ENCODE peak calls at places on chromosome 1, in five cellular contexts. One of them, this sample, is unnamed.

GRCh38 chr1:222028151-222028550 is 286.3 kb upstream of the DUSP10 start:
- DNase-seq in left lung: no peak
- DNase-seq in ascending aorta: no peak
- DNase-seq in GM12865: no peak
- DNase-seq in fibroblast of mammary gland: no peak
- DNase-seq in this sample: no peak

GRCh38 chr1:229024528-229025119 is 246.3 kb upstream of the RAB4A start:
- DNase-seq in fibroblast of mammary gland: peak
- DNase-seq in GM12865: no peak
- DNase-seq in ascending aorta: peak
- DNase-seq in left lung: peak
- DNase-seq in this sample: peak

GRCh38 chr1:172515927-172516326 is 17.0 kb upstream of the SUCO start:
- DNase-seq in left lung: no peak
- DNase-seq in ascending aorta: no peak
- DNase-seq in fibroblast of mammary gland: no peak
- DNase-seq in GM12865: no peak
- DNase-seq in this sample: no peak

GRCh38 chr1:3699596-3699995 is 47.3 kb downstream of the TP73 start:
- DNase-seq in ascending aorta: no peak
- DNase-seq in fibroblast of mammary gland: no peak
- DNase-seq in left lung: no peak
- DNase-seq in GM12865: no peak
- DNase-seq in this sample: no peak

GRCh38 chr1:111720274-111720976 is 18.8 kb downstream of the INKA2 start:
- DNase-seq in fibroblast of mammary gland: no peak
- DNase-seq in GM12865: no peak
- DNase-seq in left lung: no peak
- DNase-seq in ascending aorta: no peak
- DNase-seq in this sample: peak

GRCh38 chr1:96521994-96522760 is 199.4 kb upstream of the PTBP2 start:
- DNase-seq in left lung: no peak
- DNase-seq in ascending aorta: no peak
- DNase-seq in GM12865: no peak
- DNase-seq in fibroblast of mammary gland: peak
- DNase-seq in this sample: peak

GRCh38 chr1:57986432-57986831 is 560.1 kb downstream of the OMA1 start:
- DNase-seq in fibroblast of mammary gland: no peak
- DNase-seq in ascending aorta: no peak
- DNase-seq in GM12865: peak
- DNase-seq in left lung: no peak
- DNase-seq in this sample: no peak

GRCh38 chr1:154847891-154848290 is 22.2 kb downstream of the KCNN3 start:
- DNase-seq in GM12865: no peak
- DNase-seq in ascending aorta: no peak
- DNase-seq in left lung: no peak
- DNase-seq in fibroblast of mammary gland: no peak
- DNase-seq in this sample: peak

GRCh38 chr1:74732960-74733615 is at the start of the genes CRYZ and TYW3:
- DNase-seq in ascending aorta: peak
- DNase-seq in fibroblast of mammary gland: peak
- DNase-seq in GM12865: peak
- DNase-seq in left lung: peak
- DNase-seq in this sample: peak

GRCh38 chr1:48107516-48107915 is 110.3 kb upstream of the TRABD2B start:
- DNase-seq in GM12865: peak
- DNase-seq in left lung: no peak
- DNase-seq in ascending aorta: no peak
- DNase-seq in fibroblast of mammary gland: no peak
- DNase-seq in this sample: no peak

GRCh38 chr1:53368314-53369033 is 40.6 kb upstream of the LRP8 start:
- DNase-seq in ascending aorta: no peak
- DNase-seq in GM12865: no peak
- DNase-seq in left lung: peak
- DNase-seq in fibroblast of mammary gland: no peak
- DNase-seq in this sample: no peak

GRCh38 chr1:66598670-66599069 is 64.7 kb downstream of the SGIP1 start:
- DNase-seq in fibroblast of mammary gland: peak
- DNase-seq in ascending aorta: no peak
- DNase-seq in GM12865: no peak
- DNase-seq in left lung: no peak
- DNase-seq in this sample: peak

GRCh38 chr1:110647254-110647891 is 27.4 kb downstream of the KCNA3 start:
- DNase-seq in left lung: no peak
- DNase-seq in ascending aorta: no peak
- DNase-seq in GM12865: no peak
- DNase-seq in fibroblast of mammary gland: peak
- DNase-seq in this sample: no peak

GRCh38 chr1:117045644-117046043 is 14.5 kb upstream of the TTF2 start:
- DNase-seq in ascending aorta: no peak
- DNase-seq in left lung: no peak
- DNase-seq in fibroblast of mammary gland: no peak
- DNase-seq in GM12865: no peak
- DNase-seq in this sample: no peak

GRCh38 chr1:180213401-180214177 is 16.5 kb upstream of the LHX4 start:
- DNase-seq in ascending aorta: no peak
- DNase-seq in fibroblast of mammary gland: peak
- DNase-seq in left lung: no peak
- DNase-seq in GM12865: peak
- DNase-seq in this sample: no peak

GRCh38 chr1:42923367-42924248 is 35.1 kb downstream of the SLC2A1 start:
- DNase-seq in ascending aorta: no peak
- DNase-seq in left lung: no peak
- DNase-seq in fibroblast of mammary gland: no peak
- DNase-seq in GM12865: no peak
- DNase-seq in this sample: no peak

GRCh38 chr1:21258331-21259134 is 31.7 kb downstream of the ECE1 start:
- DNase-seq in fibroblast of mammary gland: no peak
- DNase-seq in GM12865: no peak
- DNase-seq in ascending aorta: no peak
- DNase-seq in left lung: no peak
- DNase-seq in this sample: no peak

GRCh38 chr1:182699673-182700350 is 15.4 kb upstream of the RGS8 start:
- DNase-seq in fibroblast of mammary gland: no peak
- DNase-seq in left lung: no peak
- DNase-seq in GM12865: no peak
- DNase-seq in ascending aorta: no peak
- DNase-seq in this sample: no peak

GRCh38 chr1:170075186-170075585 is 691 bp upstream of the KIFAP3 start:
- DNase-seq in GM12865: no peak
- DNase-seq in fibroblast of mammary gland: no peak
- DNase-seq in left lung: no peak
- DNase-seq in ascending aorta: no peak
- DNase-seq in this sample: no peak

GRCh38 chr1:170071378-170071777 is 3.1 kb downstream of the KIFAP3 start:
- DNase-seq in GM12865: peak
- DNase-seq in fibroblast of mammary gland: no peak
- DNase-seq in ascending aorta: no peak
- DNase-seq in left lung: no peak
- DNase-seq in this sample: no peak

GRCh38 chr1:170076199-170076598 is 1.7 kb upstream of the KIFAP3 start:
- DNase-seq in left lung: no peak
- DNase-seq in fibroblast of mammary gland: no peak
- DNase-seq in ascending aorta: no peak
- DNase-seq in GM12865: no peak
- DNase-seq in this sample: no peak

GRCh38 chr1:170073893-170074249 is 624 bp downstream of the KIFAP3 start:
- DNase-seq in GM12865: no peak
- DNase-seq in fibroblast of mammary gland: no peak
- DNase-seq in left lung: no peak
- DNase-seq in ascending aorta: no peak
- DNase-seq in this sample: no peak

GRCh38 chr1:170074250-170075157 is at the start of gene KIFAP3:
- DNase-seq in left lung: peak
- DNase-seq in fibroblast of mammary gland: peak
- DNase-seq in ascending aorta: peak
- DNase-seq in GM12865: peak
- DNase-seq in this sample: peak
- TF ChIP-seq CTCF in left lung: peak
- TF ChIP-seq CTCF in fibroblast of mammary gland: peak
- TF ChIP-seq CTCF in ascending aorta: peak
- TF ChIP-seq CTCF in GM12865: peak
- TF ChIP-seq CTCF in this sample: peak

GRCh38 chr1:220990417-220991337 is 111.4 kb downstream of the HLX start:
- DNase-seq in ascending aorta: no peak
- DNase-seq in GM12865: no peak
- DNase-seq in left lung: no peak
- DNase-seq in fibroblast of mammary gland: peak
- DNase-seq in this sample: peak

GRCh38 chr1:220994671-220995070 is 115.4 kb downstream of the HLX start:
- DNase-seq in left lung: no peak
- DNase-seq in ascending aorta: no peak
- DNase-seq in GM12865: no peak
- DNase-seq in fibroblast of mammary gland: no peak
- DNase-seq in this sample: no peak

GRCh38 chr1:220991506-220991905 is 112.3 kb downstream of the HLX start:
- DNase-seq in left lung: no peak
- DNase-seq in ascending aorta: no peak
- DNase-seq in GM12865: no peak
- DNase-seq in fibroblast of mammary gland: peak
- DNase-seq in this sample: no peak

GRCh38 chr1:220992705-220993052 is 113.4 kb downstream of the HLX start:
- DNase-seq in left lung: no peak
- DNase-seq in fibroblast of mammary gland: no peak
- DNase-seq in ascending aorta: no peak
- DNase-seq in GM12865: no peak
- DNase-seq in this sample: no peak

DNA sequence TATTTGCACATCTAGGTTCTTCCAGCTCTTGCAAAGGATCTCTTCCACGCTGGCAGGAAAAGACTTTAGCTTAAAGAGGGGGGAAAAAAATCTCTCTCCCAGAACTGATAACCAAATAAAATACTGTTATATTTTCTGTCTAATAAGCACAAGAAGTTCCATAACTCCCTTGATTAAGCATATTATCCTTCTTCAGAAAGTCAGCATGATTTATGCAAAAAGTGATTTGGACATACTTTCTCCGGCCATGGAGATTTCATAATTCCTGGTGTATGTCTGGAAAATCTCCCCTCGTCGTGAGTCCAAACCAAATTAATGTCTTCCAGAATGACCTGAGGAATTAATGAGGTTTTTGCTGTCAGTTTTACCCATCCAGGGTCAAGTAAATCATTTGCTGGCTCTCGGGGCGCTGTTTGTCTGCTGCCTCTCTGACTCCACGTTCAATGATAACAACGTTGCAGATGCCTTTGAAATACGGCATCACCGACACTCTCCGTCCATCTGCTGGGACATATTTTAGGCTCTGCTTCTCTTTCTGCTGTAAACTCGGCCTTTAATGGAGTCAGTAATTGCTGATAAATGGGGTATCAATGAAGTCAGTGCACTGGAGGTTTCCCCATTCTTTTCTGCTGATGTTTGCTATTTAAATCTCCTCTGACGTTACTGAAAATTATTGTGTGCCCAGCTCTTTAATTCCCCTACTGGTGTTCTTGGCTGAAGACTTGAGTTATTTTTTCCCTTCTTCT is 112.9 kb downstream of the HLX start:
- DNase-seq in GM12865: no peak
- DNase-seq in ascending aorta: no peak
- DNase-seq in left lung: no peak
- DNase-seq in fibroblast of mammary gland: peak
- DNase-seq in this sample: no peak
- TF ChIP-seq CTCF in GM12865: no peak
- TF ChIP-seq CTCF in ascending aorta: no peak
- TF ChIP-seq CTCF in left lung: no peak
- TF ChIP-seq CTCF in fibroblast of mammary gland: no peak
- TF ChIP-seq CTCF in this sample: no peak

GRCh38 chr1:157156058-157156541 is 17.9 kb upstream of the ETV3 start:
- DNase-seq in GM12865: peak
- DNase-seq in ascending aorta: no peak
- DNase-seq in fibroblast of mammary gland: peak
- DNase-seq in left lung: peak
- DNase-seq in this sample: peak
- TF ChIP-seq CTCF in GM12865: peak
- TF ChIP-seq CTCF in ascending aorta: peak
- TF ChIP-seq CTCF in fibroblast of mammary gland: peak
- TF ChIP-seq CTCF in left lung: peak
- TF ChIP-seq CTCF in this sample: peak

GRCh38 chr1:184974086-184974836 is at the start of gene NIBAN1:
- DNase-seq in ascending aorta: peak
- DNase-seq in left lung: peak
- DNase-seq in fibroblast of mammary gland: peak
- DNase-seq in GM12865: peak
- DNase-seq in this sample: peak

GRCh38 chr1:184971522-184972265 is 2.6 kb downstream of the NIBAN1 start:
- DNase-seq in fibroblast of mammary gland: peak
- DNase-seq in GM12865: no peak
- DNase-seq in left lung: no peak
- DNase-seq in ascending aorta: no peak
- DNase-seq in this sample: no peak

GRCh38 chr1:184974837-184975115 is 468 bp upstream of the NIBAN1 start:
- DNase-seq in fibroblast of mammary gland: no peak
- DNase-seq in GM12865: no peak
- DNase-seq in left lung: no peak
- DNase-seq in ascending aorta: no peak
- DNase-seq in this sample: no peak

GRCh38 chr1:184972281-184973055 is 1.8 kb downstream of the NIBAN1 start:
- DNase-seq in GM12865: no peak
- DNase-seq in left lung: no peak
- DNase-seq in ascending aorta: no peak
- DNase-seq in fibroblast of mammary gland: peak
- DNase-seq in this sample: no peak

GRCh38 chr1:184973308-184974085 is 811 bp downstream of the NIBAN1 start:
- DNase-seq in left lung: peak
- DNase-seq in ascending aorta: no peak
- DNase-seq in fibroblast of mammary gland: peak
- DNase-seq in GM12865: peak
- DNase-seq in this sample: peak
- TF ChIP-seq CTCF in left lung: no peak
- TF ChIP-seq CTCF in ascending aorta: no peak
- TF ChIP-seq CTCF in fibroblast of mammary gland: no peak
- TF ChIP-seq CTCF in GM12865: peak
- TF ChIP-seq CTCF in this sample: no peak

GRCh38 chr1:195894411-195894810 is 713.8 kb downstream of the KCNT2 start:
- DNase-seq in ascending aorta: no peak
- DNase-seq in fibroblast of mammary gland: no peak
- DNase-seq in GM12865: no peak
- DNase-seq in left lung: no peak
- DNase-seq in this sample: peak
- TF ChIP-seq CTCF in ascending aorta: no peak
- TF ChIP-seq CTCF in fibroblast of mammary gland: no peak
- TF ChIP-seq CTCF in GM12865: no peak
- TF ChIP-seq CTCF in left lung: no peak
- TF ChIP-seq CTCF in this sample: no peak

GRCh38 chr1:12405325-12406217 is 175.7 kb downstream of the VPS13D start:
- DNase-seq in fibroblast of mammary gland: peak
- DNase-seq in GM12865: no peak
- DNase-seq in ascending aorta: no peak
- DNase-seq in left lung: peak
- DNase-seq in this sample: no peak
- TF ChIP-seq CTCF in fibroblast of mammary gland: peak
- TF ChIP-seq CTCF in GM12865: no peak
- TF ChIP-seq CTCF in ascending aorta: peak
- TF ChIP-seq CTCF in left lung: no peak
- TF ChIP-seq CTCF in this sample: no peak

GRCh38 chr1:6448749-6449631 is 17.0 kb downstream of the TNFRSF25 start:
- DNase-seq in GM12865: no peak
- DNase-seq in ascending aorta: no peak
- DNase-seq in fibroblast of mammary gland: no peak
- DNase-seq in left lung: no peak
- DNase-seq in this sample: peak
- TF ChIP-seq CTCF in GM12865: no peak
- TF ChIP-seq CTCF in ascending aorta: no peak
- TF ChIP-seq CTCF in fibroblast of mammary gland: no peak
- TF ChIP-seq CTCF in left lung: no peak
- TF ChIP-seq CTCF in this sample: no peak

This sample was measured in MCF 10A.